ENCODE peak calls at places on chromosomes 5 and 9, in ten cellular contexts. S is coronary artery; W is Kasumi-1; G is lower leg skin; C is LoVo; Y is right atrium auricular region; P is T-cell; V is CD8-positive, alpha-beta T cell; Z is activated CD8-positive, alpha-beta memory T cell treated with anti-CD3 and anti-CD28 coated beads for 48 hours; T is esophagus squamous epithelium. K is an unnamed sample.

GRCh38 chr9:89274838-89275237 is 36.2 kb upstream of the CKS2 start:
- DNase-seq in W (no peak), Z (no peak), C (no peak), S (no peak), G (no peak), T (no peak), Y (no peak), P (no peak), V (no peak), K (no peak)

GRCh38 chr5:150762216-150762615 is 3.4 kb upstream of the DCTN4 start:
- DNase-seq in Z (no peak), T (no peak), V (no peak), C (no peak), Y (peak), S (no peak), W (peak), P (no peak), G (no peak), K (no peak)

GRCh38 chr5:142492781-142493281 is 168.0 kb upstream of the SPRY4 start:
- DNase-seq in V (no peak), T (no peak), Z (no peak), P (no peak), W (no peak), Y (no peak), C (no peak), S (no peak), G (no peak), K (no peak)

GRCh38 chr5:126354857-126355731 is 68.1 kb upstream of the GRAMD2B start:
- DNase-seq in C (peak), T (no peak), P (no peak), S (no peak), Z (no peak), Y (no peak), V (no peak), G (no peak), W (no peak), K (no peak)

GRCh38 chr5:136084698-136085097 is 47.9 kb upstream of the SMAD5 start:
- DNase-seq in T (no peak), S (no peak), V (no peak), C (no peak), G (no peak), W (no peak), Y (no peak), P (no peak), Z (no peak), K (no peak)

GRCh38 chr5:56327810-56328209 is 94.7 kb upstream of the ANKRD55 start:
- DNase-seq in V (no peak), C (no peak), Z (no peak), S (no peak), Y (no peak), G (no peak), P (peak), W (no peak), T (no peak), K (no peak)

GRCh38 chr9:79155308-79155707 is 416.5 kb upstream of the TLE4 start:
- DNase-seq in Z (no peak), Y (no peak), G (peak), T (no peak), C (no peak), V (no peak), P (no peak), W (no peak), S (no peak), K (no peak)

GRCh38 chr5:73338201-73339126 is 110.1 kb downstream of the FOXD1 start:
- DNase-seq in T (no peak), S (no peak), P (no peak), W (no peak), G (no peak), Y (no peak), C (no peak), Z (no peak), V (no peak), K (no peak)

GRCh38 chr5:108560581-108560980 is 178.7 kb upstream of the FBXL17 start:
- DNase-seq in C (no peak), G (peak), W (no peak), Z (no peak), T (no peak), Y (no peak), P (no peak), V (no peak), S (no peak), K (no peak)

GRCh38 chr9:128253140-128253990 is 22.4 kb downstream of the GOLGA2 start:
- DNase-seq in Z (no peak), V (no peak), Y (no peak), W (no peak), P (no peak), S (no peak), G (no peak), C (no peak), T (no peak), K (no peak)

GRCh38 chr9:75488082-75488713 is 399.9 kb downstream of the OSTF1 start:
- DNase-seq in P (no peak), Z (no peak), T (no peak), C (no peak), W (no peak), V (no peak), Y (no peak), G (peak), S (no peak), K (no peak)

GRCh38 chr5:137097203-137097602 is 401.9 kb downstream of the SPOCK1 start:
- DNase-seq in Z (no peak), Y (no peak), P (no peak), S (no peak), W (no peak), C (no peak), T (no peak), V (no peak), G (no peak), K (no peak)

GRCh38 chr5:159100928-159101646 is 1.4 kb upstream of the EBF1 start:
- DNase-seq in S (no peak), Z (no peak), P (no peak), C (no peak), W (no peak), G (no peak), Y (no peak), T (no peak), V (no peak), K (no peak)

GRCh38 chr5:143177263-143177994 is 226.1 kb downstream of the NR3C1 start:
- DNase-seq in G (peak), P (no peak), C (no peak), W (no peak), V (no peak), Y (no peak), T (no peak), S (peak), Z (no peak), K (no peak)

GRCh38 chr5:140244525-140245025 is 58.3 kb downstream of the PFDN1 start:
- DNase-seq in T (peak), G (peak), Y (peak), Z (peak), P (peak), V (peak), C (peak), W (peak), S (peak), K (peak)

GRCh38 chr9:15308511-15308910 is 1.5 kb upstream of the TTC39B start:
- DNase-seq in P (no peak), G (no peak), V (no peak), T (no peak), C (no peak), Y (no peak), W (no peak), Z (no peak), S (no peak), K (no peak)

GRCh38 chr9:89660286-89660685 is 55.5 kb downstream of the GADD45G start:
- DNase-seq in G (no peak), W (no peak), P (no peak), C (no peak), Y (no peak), T (no peak), S (no peak), Z (no peak), V (no peak), K (no peak)

GRCh38 chr5:106957336-106957735 is 713.4 kb downstream of the EFNA5 start:
- DNase-seq in W (no peak), P (no peak), C (no peak), Y (no peak), Z (no peak), G (no peak), T (no peak), V (no peak), S (no peak), K (no peak)

GRCh38 chr5:56155085-56155484 is 78.0 kb downstream of the ANKRD55 start:
- DNase-seq in V (no peak), S (no peak), W (peak), Z (no peak), C (no peak), Y (no peak), P (no peak), T (no peak), G (no peak), K (no peak)

GRCh38 chr9:5630038-5630507 is 1.2 kb downstream of the RIC1 start:
- DNase-seq in G (no peak), T (no peak), C (peak), Y (no peak), S (no peak), W (no peak), Z (no peak), V (no peak), P (no peak), K (no peak)

GRCh38 chr5:153402550-153402949 is 87.9 kb upstream of the GRIA1 start:
- DNase-seq in G (no peak), Y (no peak), C (no peak), W (no peak), S (no peak), T (no peak), Z (no peak), P (no peak), V (no peak), K (no peak)

GRCh38 chr5:65041296-65042158 is 272.8 kb downstream of the CWC27 start:
- DNase-seq in G (no peak), S (no peak), C (no peak), W (peak), Y (no peak), Z (no peak), T (no peak), P (no peak), V (no peak), K (no peak)

K was measured in esophagus muscularis mucosa.